ENCODE peak calls at places on chromosomes 5 and 9, in ten cellular contexts. D, T, F, W, V, Z, P, E, Y and A are unnamed samples.

GRCh38 chr5:103407399-103407798 is 148.8 kb downstream of the MACIR start:
- DNase-seq in D (no peak), P (no peak), F (no peak), E (peak; percentile 53), T (no peak), W (no peak), Z (no peak), Y (no peak), V (no peak), A (no peak)

GRCh38 chr9:19127881-19128719 is 808 bp upstream of the PLIN2 start:
- DNase-seq in F (peak; percentile 63), E (no peak), P (peak; percentile 27), D (peak; percentile 64), W (peak; percentile 41), Y (peak; percentile 18), V (peak; percentile 63), T (peak; percentile 32), Z (peak; percentile 46), A (peak; percentile 52)

GRCh38 chr5:157306690-157307089 is 40.8 kb downstream of the CYFIP2 start:
- DNase-seq in F (no peak), T (no peak), Z (no peak), E (no peak), D (no peak), P (no peak), W (peak; percentile 56), Y (no peak), V (no peak), A (peak; percentile 53)

GRCh38 chr9:93864029-93864428 is 91.1 kb downstream of the BARX1 start:
- DNase-seq in W (no peak), T (no peak), P (no peak), F (no peak), D (no peak), Y (no peak), E (no peak), V (no peak), Z (no peak), A (no peak)

GRCh38 chr9:136079211-136079915 is 15.7 kb downstream of the NACC2 start:
- DNase-seq in P (no peak), F (no peak), V (peak; percentile 18), Y (no peak), D (peak; percentile 1), E (no peak), Z (peak; percentile 45), W (no peak), T (no peak), A (no peak)

GRCh38 chr5:142692280-142692775 is 6.4 kb upstream of the FGF1 start:
- DNase-seq in W (no peak), E (no peak), Y (no peak), Z (no peak), T (no peak), V (no peak), P (no peak), F (no peak), D (no peak), A (no peak)

GRCh38 chr5:880816-881550 is 11.6 kb downstream of the BRD9 start:
- DNase-seq in V (no peak), P (no peak), Y (no peak), W (no peak), E (no peak), T (no peak), Z (no peak), D (no peak), F (no peak), A (no peak)

GRCh38 chr5:90940227-90940995 is 381.8 kb downstream of the ADGRV1 start:
- DNase-seq in D (peak; percentile 38), W (no peak), T (peak; percentile 29), V (peak; percentile 42), F (peak; percentile 87), Z (no peak), P (no peak), Y (peak; percentile 51), E (peak; percentile 60), A (peak; percentile 22)

GRCh38 chr5:178208540-178209227 is 4.4 kb downstream of the HNRNPAB start:
- DNase-seq in P (no peak), W (no peak), T (no peak), E (no peak), F (peak; percentile 64), V (no peak), D (no peak), Y (no peak), Z (peak; percentile 8), A (no peak)

GRCh38 chr9:93452710-93453046 is 703 bp downstream of the FAM120AOS start:
- DNase-seq in Z (peak; percentile 59), P (peak; percentile 40), W (peak; percentile 53), F (no peak), D (no peak), E (no peak), Y (no peak), V (no peak), T (peak; percentile 28), A (no peak)

GRCh38 chr9:7879551-7880245 is 80.1 kb upstream of the DMAC1 start:
- DNase-seq in P (no peak), F (peak; percentile 89), E (no peak), W (no peak), V (no peak), D (no peak), T (peak; percentile 32), Y (no peak), Z (no peak), A (no peak)

GRCh38 chr5:73564018-73564417 is 1.4 kb downstream of the ANKRA2 start:
- DNase-seq in E (no peak), W (no peak), P (no peak), T (no peak), V (peak; percentile 17), F (no peak), Z (no peak), D (no peak), Y (no peak), A (no peak)

GRCh38 chr5:42612997-42613396 is 143.6 kb upstream of the CCDC152 start:
- DNase-seq in W (no peak), Y (peak; percentile 12), E (peak; percentile 26), D (no peak), V (peak; percentile 91), Z (no peak), P (no peak), F (no peak), T (no peak), A (no peak)

GRCh38 chr9:83583151-83584014 is 39.6 kb upstream of the IDNK start:
- DNase-seq in P (peak; percentile 54), F (peak; percentile 81), T (no peak), Z (peak; percentile 46), Y (peak; percentile 75), D (no peak), V (peak; percentile 60), E (peak; percentile 59), W (peak; percentile 24), A (peak; percentile 21)

GRCh38 chr9:81874926-81875325 is 53.3 kb upstream of the SPATA31D4 start:
- DNase-seq in Y (peak; percentile 87), D (no peak), F (no peak), E (peak; percentile 94), P (no peak), T (no peak), Z (no peak), V (peak; percentile 87), W (no peak), A (no peak)

GRCh38 chr5:123359866-123360569 is 63.2 kb downstream of the CEP120 start:
- DNase-seq in P (no peak), D (no peak), V (peak; percentile 80), T (no peak), Z (peak; percentile 29), W (no peak), F (no peak), Y (no peak), E (no peak), A (no peak)

GRCh38 chr5:126471875-126472537 is 48.8 kb downstream of the GRAMD2B start:
- DNase-seq in Y (peak; percentile 76), E (peak; percentile 88), P (no peak), V (peak; percentile 77), T (no peak), Z (no peak), W (no peak), F (no peak), D (no peak), A (no peak)

GRCh38 chr5:135313946-135314345 is 85.1 kb downstream of the MACROH2A1 start:
- DNase-seq in T (no peak), V (no peak), D (no peak), E (no peak), Y (no peak), F (peak; percentile 36), P (no peak), Z (no peak), W (no peak), A (no peak)

GRCh38 chr9:2126331-2126789 is 111.2 kb downstream of the SMARCA2 start:
- DNase-seq in P (no peak), T (no peak), Y (no peak), F (no peak), Z (no peak), E (peak; percentile 9), V (peak; percentile 63), D (no peak), W (no peak), A (no peak)

GRCh38 chr9:21795483-21795882 is 7.0 kb upstream of the MTAP start:
- DNase-seq in T (no peak), D (no peak), W (no peak), Y (no peak), V (no peak), P (no peak), F (no peak), Z (no peak), E (no peak), A (no peak)
- H3K27me3 ChIP-seq in T (no peaks in the 10 kb centered on the region), D (no peaks in the 10 kb centered on the region), W (no peaks in the 10 kb centered on the region), Y (no peaks in the 10 kb centered on the region), V (no peaks in the 10 kb centered on the region), P (peaks cover 49% of the 10 kb centered on the region), F (no peaks in the 10 kb centered on the region), Z (peaks cover 64% of the 10 kb centered on the region), E (no peaks in the 10 kb centered on the region), A (peaks cover 6% of the 10 kb centered on the region)

DNA sequence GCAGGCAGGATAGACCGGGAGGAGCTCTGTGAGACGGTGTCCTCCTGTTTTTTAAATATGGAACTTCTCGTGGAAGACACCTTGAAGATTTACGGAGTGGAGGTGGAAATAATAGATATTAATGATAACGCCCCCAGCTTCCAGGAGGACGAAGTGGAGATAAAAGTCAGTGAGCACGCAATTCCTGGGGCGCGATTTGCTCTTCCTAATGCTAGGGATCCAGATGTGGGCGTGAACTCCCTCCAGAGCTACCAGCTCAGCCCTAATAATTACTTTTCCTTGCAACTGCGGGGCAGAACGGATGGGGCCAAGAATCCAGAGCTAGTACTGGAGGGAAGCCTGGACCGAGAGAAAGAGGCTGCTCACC is 621 bp downstream of the PCDHGA11 start:
- DNase-seq in E (no peak), V (peak; percentile 34), D (no peak), Z (no peak), F (no peak), Y (no peak), T (no peak), W (no peak), P (no peak), A (no peak)
- H3K27me3 ChIP-seq in E (no peaks in the 10 kb centered on the region), V (no peaks in the 10 kb centered on the region), D (no peaks in the 10 kb centered on the region), Z (no peaks in the 10 kb centered on the region), F (no peaks in the 10 kb centered on the region), Y (no peaks in the 10 kb centered on the region), T (peaks cover 28% of the 10 kb centered on the region), W (no peaks in the 10 kb centered on the region), P (peaks cover 75% of the 10 kb centered on the region), A (peaks cover 36% of the 10 kb centered on the region)

GRCh38 chr9:91001146-91001611 is 199.6 kb downstream of the SYK start:
- DNase-seq in F (no peak), Y (no peak), P (peak; percentile 39), T (no peak), W (no peak), E (peak; percentile 61), D (no peak), Z (no peak), V (peak; percentile 61), A (no peak)
- H3K27me3 ChIP-seq in F (no peaks in the 10 kb centered on the region), Y (no peaks in the 10 kb centered on the region), P (no peaks in the 10 kb centered on the region), T (no peaks in the 10 kb centered on the region), W (no peaks in the 10 kb centered on the region), E (no peaks in the 10 kb centered on the region), D (no peaks in the 10 kb centered on the region), Z (no peaks in the 10 kb centered on the region), V (no peaks in the 10 kb centered on the region), A (no peaks in the 10 kb centered on the region)

GRCh38 chr5:2751592-2752021 is at the start of gene IRX2:
- DNase-seq in F (peak; percentile 96), T (no peak), Z (peak; percentile 82), P (peak; percentile 93), W (no peak), D (no peak), V (peak; percentile 84), E (peak; percentile 59), Y (no peak), A (no peak)
- H3K27me3 ChIP-seq in F (peaks cover 32% of the 10 kb centered on the region), T (peaks cover 2% of the 10 kb centered on the region), Z (peaks cover 88% of the 10 kb centered on the region), P (peaks cover 98% of the 10 kb centered on the region), W (no peaks in the 10 kb centered on the region), D (no peaks in the 10 kb centered on the region), V (no peaks in the 10 kb centered on the region), E (peaks cover 49% of the 10 kb centered on the region), Y (peaks cover 65% of the 10 kb centered on the region), A (no peaks in the 10 kb centered on the region)